ENCODE peak calls at places on chromosomes 16 and 17, in seven cellular contexts. G is omental fat pad; C is AG08396; J is midbrain; Z is activated CD4-positive, alpha-beta T cell treated with anti-CD3 and anti-CD28 coated beads, Interleukin-2, amount 50 U/mL, for 24 hours; K is HTR-8/SVneo; L is Right ventricle myocardium superior. Y is an unnamed sample.

GRCh38 chr17:1087381-1088241 is 90.7 kb downstream of the TIMM22 start:
- DNase-seq in L (peak; percentile 75), C (peak; percentile 52), J (peak; percentile 62), K (no peak), G (no peak), Z (no peak), Y (peak; percentile 64)

GRCh38 chr17:47993964-47994363 is 23.1 kb downstream of the CDK5RAP3 start:
- DNase-seq in G (no peak), L (no peak), J (no peak), Z (no peak), C (no peak), K (no peak), Y (no peak)

GRCh38 chr16:23821467-23821866 is 14.3 kb upstream of the PRKCB start:
- DNase-seq in J (no peak), G (no peak), C (no peak), L (no peak), K (no peak), Z (no peak), Y (no peak)

GRCh38 chr16:88941051-88941932 is 35.7 kb downstream of the CBFA2T3 start:
- DNase-seq in G (no peak), K (no peak), C (no peak), Z (no peak), J (no peak), L (peak; percentile 71), Y (no peak)

GRCh38 chr16:19718624-19718965 is 524 bp downstream of the IQCK start:
- DNase-seq in Z (no peak), C (no peak), L (no peak), J (no peak), K (no peak), G (no peak), Y (no peak)

GRCh38 chr16:80350066-80350465 is 190.7 kb upstream of the DYNLRB2 start:
- DNase-seq in C (no peak), G (no peak), J (no peak), L (no peak), K (no peak), Z (no peak), Y (no peak)

GRCh38 chr17:31216053-31216751 is 80.8 kb downstream of the OMG start:
- DNase-seq in C (peak; percentile 35), L (no peak), K (peak; percentile 31), Z (no peak), G (no peak), J (peak; percentile 64), Y (peak; percentile 40)

GRCh38 chr17:48814504-48814903 is 2.5 kb downstream of the TTLL6 start:
- DNase-seq in C (peak; percentile 81), J (peak; percentile 32), Z (peak; percentile 55), K (peak; percentile 89), L (peak; percentile 61), G (no peak), Y (peak; percentile 56)

GRCh38 chr17:69654981-69655581 is 240.6 kb downstream of the MAP2K6 start:
- DNase-seq in K (peak; percentile 76), G (no peak), C (peak; percentile 66), Z (no peak), J (no peak), L (no peak), Y (no peak)

GRCh38 chr16:1509307-1510221 is 16.4 kb downstream of the TELO2 start:
- DNase-seq in Z (no peak), L (peak; percentile 82), C (no peak), G (no peak), J (no peak), K (no peak), Y (no peak)

GRCh38 chr16:7731121-7731520 is 398.5 kb downstream of the RBFOX1 start:
- DNase-seq in G (no peak), L (no peak), J (no peak), Z (no peak), C (no peak), K (no peak), Y (no peak)

GRCh38 chr16:55078699-55079415 is 148.2 kb downstream of the IRX5 start:
- DNase-seq in J (no peak), C (no peak), K (no peak), Z (no peak), L (no peak), G (no peak), Y (no peak)

GRCh38 chr17:62792122-62792800 is 15.9 kb downstream of the MARCHF10 start:
- DNase-seq in C (peak; percentile 71), G (no peak), J (no peak), K (peak; percentile 88), Z (no peak), L (no peak), Y (peak; percentile 95)

Y was measured in NCI-H460.